ENCODE peak calls at places on chromosomes 2 and 18, in nine cellular contexts. F, W, S, X, K, Y, G, Z and J are unnamed samples.

GRCh38 chr18:59376351-59376935 is 17.4 kb upstream of the LMAN1 start:
- DNase-seq in F (peak), W (no peak), S (no peak), X (no peak), K (no peak), Y (no peak), G (no peak), Z (no peak), J (no peak)

GRCh38 chr2:203802277-203803045 is 65.1 kb upstream of the CTLA4 start:
- DNase-seq in F (no peak), W (no peak), S (no peak), X (peak), K (no peak), Y (peak), G (peak), Z (no peak), J (no peak)

GRCh38 chr2:167750675-167751074 is 496.7 kb downstream of the STK39 start:
- DNase-seq in F (no peak), W (no peak), S (no peak), X (peak), K (no peak), Y (no peak), G (no peak), Z (no peak), J (no peak)

GRCh38 chr18:10374615-10375295 is 79.7 kb upstream of the APCDD1 start:
- DNase-seq in F (no peak), W (no peak), S (no peak), X (no peak), K (no peak), Y (no peak), G (no peak), Z (no peak), J (no peak)

GRCh38 chr2:15677141-15677911 is 85.7 kb downstream of the DDX1 start:
- DNase-seq in F (no peak), W (no peak), S (no peak), X (no peak), K (no peak), Y (no peak), G (no peak), Z (peak), J (no peak)

GRCh38 chr2:208311321-208311720 is 45.3 kb downstream of the PIKFYVE start:
- DNase-seq in F (no peak), W (no peak), S (no peak), X (no peak), K (no peak), Y (no peak), G (no peak), Z (no peak), J (no peak)

GRCh38 chr18:46718501-46719341 is 38.1 kb downstream of the ST8SIA5 start:
- DNase-seq in F (no peak), W (no peak), S (no peak), X (peak), K (no peak), Y (no peak), G (peak), Z (no peak), J (peak)

GRCh38 chr18:79217979-79218604 is 148.9 kb downstream of the ATP9B start:
- DNase-seq in F (no peak), W (no peak), S (no peak), X (peak), K (no peak), Y (no peak), G (no peak), Z (no peak), J (no peak)

GRCh38 chr2:158667567-158667966 is 127.5 kb upstream of the DAPL1 start:
- DNase-seq in F (no peak), W (no peak), S (no peak), X (no peak), K (no peak), Y (no peak), G (no peak), Z (no peak), J (peak)

GRCh38 chr18:22490429-22490846 is 72.7 kb upstream of the CTAGE1 start:
- DNase-seq in F (no peak), W (no peak), S (no peak), X (no peak), K (no peak), Y (no peak), G (no peak), Z (no peak), J (no peak)

GRCh38 chr2:231245253-231246094 is 47.0 kb downstream of the ARMC9 start:
- DNase-seq in F (no peak), W (no peak), S (no peak), X (no peak), K (no peak), Y (no peak), G (no peak), Z (no peak), J (no peak)

GRCh38 chr2:60094450-60094929 is 459.0 kb downstream of the BCL11A start:
- DNase-seq in F (no peak), W (no peak), S (no peak), X (peak), K (no peak), Y (no peak), G (no peak), Z (no peak), J (no peak)

GRCh38 chr2:95277246-95277906 is 3.1 kb downstream of the PROM2 start:
- DNase-seq in F (no peak), W (peak), S (no peak), X (no peak), K (no peak), Y (no peak), G (peak), Z (peak), J (no peak)

GRCh38 chr2:16650287-16651249 is 15.1 kb downstream of the CYRIA start:
- DNase-seq in F (no peak), W (no peak), S (no peak), X (peak), K (no peak), Y (no peak), G (peak), Z (no peak), J (no peak)

GRCh38 chr2:76120176-76120575 is 409.5 kb upstream of the GCFC2 start:
- DNase-seq in F (no peak), W (no peak), S (no peak), X (no peak), K (no peak), Y (no peak), G (no peak), Z (no peak), J (no peak)

GRCh38 chr2:121532347-121532766 is 1.7 kb downstream of the RNU4ATAC start:
- DNase-seq in F (no peak), W (no peak), S (no peak), X (peak), K (no peak), Y (no peak), G (peak), Z (peak), J (no peak)

GRCh38 chr2:199975297-199975895 is 20.0 kb downstream of the MAIP1 start:
- DNase-seq in F (no peak), W (no peak), S (no peak), X (no peak), K (no peak), Y (no peak), G (no peak), Z (no peak), J (no peak)

GRCh38 chr2:40097691-40098376 is 318.8 kb upstream of the THUMPD2 start:
- DNase-seq in F (no peak), W (no peak), S (no peak), X (peak), K (no peak), Y (no peak), G (peak), Z (no peak), J (peak)

GRCh38 chr18:61443311-61443710 is 110.1 kb downstream of the CDH20 start:
- DNase-seq in F (no peak), W (no peak), S (no peak), X (peak), K (no peak), Y (no peak), G (no peak), Z (no peak), J (no peak)

GRCh38 chr2:44549099-44549471 is 187.3 kb downstream of the CAMKMT start:
- DNase-seq in F (no peak), W (no peak), S (no peak), X (peak), K (no peak), Y (no peak), G (peak), Z (no peak), J (no peak)

GRCh38 chr2:207300817-207301216 is 135.1 kb upstream of the KLF7 start:
- DNase-seq in F (no peak), W (no peak), S (no peak), X (no peak), K (no peak), Y (no peak), G (no peak), Z (no peak), J (no peak)

GRCh38 chr2:120231974-120232635 is 8.9 kb upstream of the TMEM185B start:
- DNase-seq in F (no peak), W (no peak), S (peak), X (no peak), K (no peak), Y (peak), G (peak), Z (no peak), J (no peak)

GRCh38 chr2:3839489-3839888 is 136.1 kb downstream of the DCDC2C start:
- DNase-seq in F (no peak), W (no peak), S (no peak), X (peak), K (no peak), Y (no peak), G (no peak), Z (no peak), J (no peak)

GRCh38 chr2:69018629-69019227 is 5.7 kb downstream of the ANTXR1 start:
- DNase-seq in F (no peak), W (no peak), S (no peak), X (no peak), K (no peak), Y (no peak), G (no peak), Z (no peak), J (no peak)

GRCh38 chr2:142603761-142604160 is 273.7 kb upstream of the KYNU start:
- DNase-seq in F (no peak), W (no peak), S (no peak), X (no peak), K (no peak), Y (no peak), G (no peak), Z (no peak), J (no peak)

GRCh38 chr2:174846218-174846617 is 81.9 kb upstream of the CHRNA1 start:
- DNase-seq in F (no peak), W (no peak), S (no peak), X (no peak), K (no peak), Y (no peak), G (no peak), Z (no peak), J (no peak)

GRCh38 chr2:233976690-233977294 is 59.6 kb downstream of the TRPM8 start:
- DNase-seq in F (no peak), W (no peak), S (no peak), X (peak), K (no peak), Y (peak), G (peak), Z (peak), J (peak)

GRCh38 chr2:32712870-32713269 is 85.0 kb downstream of the TTC27 start:
- DNase-seq in F (no peak), W (no peak), S (no peak), X (no peak), K (no peak), Y (no peak), G (no peak), Z (no peak), J (no peak)

GRCh38 chr18:39772155-39772919 is 2182.7 kb upstream of the PIK3C3 start:
- DNase-seq in F (no peak), W (no peak), S (no peak), X (peak), K (no peak), Y (no peak), G (no peak), Z (no peak), J (peak)

GRCh38 chr18:4638680-4639079 is 183.6 kb upstream of the DLGAP1 start:
- DNase-seq in F (no peak), W (no peak), S (no peak), X (no peak), K (no peak), Y (no peak), G (no peak), Z (no peak), J (no peak)

GRCh38 chr2:217340176-217340575 is 480.3 kb upstream of the TNP1 start:
- DNase-seq in F (no peak), W (no peak), S (no peak), X (no peak), K (no peak), Y (no peak), G (no peak), Z (no peak), J (no peak)

GRCh38 chr2:26563686-26564085 is 77.5 kb downstream of the CIB4 start:
- DNase-seq in F (no peak), W (no peak), S (no peak), X (no peak), K (no peak), Y (no peak), G (no peak), Z (no peak), J (no peak)

GRCh38 chr2:70679244-70679643 is 88.8 kb downstream of the ADD2 start:
- DNase-seq in F (no peak), W (no peak), S (no peak), X (no peak), K (no peak), Y (no peak), G (no peak), Z (no peak), J (no peak)

GRCh38 chr2:147171961-147172360 is 672.9 kb upstream of the ACVR2A start:
- DNase-seq in F (no peak), W (no peak), S (no peak), X (no peak), K (no peak), Y (no peak), G (no peak), Z (no peak), J (no peak)

GRCh38 chr18:8375899-8376512 is 233.2 kb upstream of the RAB12 start:
- DNase-seq in F (no peak), W (no peak), S (no peak), X (no peak), K (no peak), Y (no peak), G (no peak), Z (no peak), J (no peak)